ENCODE peak calls at places on chromosomes 16 and 17, in five cellular contexts. N is fibroblast of the aortic adventitia, D is progenitor cell of endocrine pancreas, I is LNCaP clone FGC, M is WTC11. F is an unnamed sample.

GRCh38 chr16:4021070-4021779 is 95.0 kb downstream of the ADCY9 start:
- DNase-seq in N (peak), D (no peak), I (peak), M (no peak), F (no peak)

GRCh38 chr17:75738218-75738802 is 17.1 kb downstream of the ITGB4 start:
- DNase-seq in N (no peak), D (no peak), I (no peak), M (no peak), F (peak)

GRCh38 chr17:82065638-82066303 is at the start of gene DUS1L:
- DNase-seq in N (peak), D (peak), I (no peak), M (peak), F (peak)

GRCh38 chr17:5772720-5773119 is 188.4 kb upstream of the NLRP1 start:
- DNase-seq in N (peak), D (no peak), I (no peak), M (no peak), F (no peak)

GRCh38 chr17:180380-181212 is 854 bp downstream of the DOC2B start:
- DNase-seq in N (no peak), D (no peak), I (no peak), M (no peak), F (no peak)

GRCh38 chr16:30009990-30010816 is 624 bp downstream of the DOC2A start:
- DNase-seq in N (no peak), D (no peak), I (no peak), M (no peak), F (no peak)

GRCh38 chr17:82696916-82697807 is 1.3 kb downstream of the RAB40B start:
- DNase-seq in N (no peak), D (no peak), I (no peak), M (peak), F (peak)

GRCh38 chr17:70905796-70906195 is 736.5 kb downstream of the KCNJ2 start:
- DNase-seq in N (peak), D (no peak), I (no peak), M (no peak), F (no peak)

GRCh38 chr16:15427648-15428239 is 6.6 kb upstream of the BMERB1 start:
- DNase-seq in N (peak), D (no peak), I (peak), M (no peak), F (peak)

GRCh38 chr16:55045329-55046145 is 114.9 kb downstream of the IRX5 start:
- DNase-seq in N (no peak), D (no peak), I (no peak), M (no peak), F (no peak)

GRCh38 chr16:73015612-73016487 is 32.1 kb downstream of the ZFHX3 start:
- DNase-seq in N (no peak), D (no peak), I (peak), M (no peak), F (peak)

GRCh38 chr16:14111713-14112538 is 40.8 kb downstream of the MRTFB start:
- DNase-seq in N (peak), D (no peak), I (no peak), M (no peak), F (no peak)

GRCh38 chr16:19288872-19289799 is 3.6 kb downstream of the CLEC19A start:
- DNase-seq in N (no peak), D (no peak), I (no peak), M (no peak), F (no peak)

GRCh38 chr16:56964243-56965148 is 2.7 kb downstream of the CETP start:
- DNase-seq in N (peak), D (peak), I (peak), M (peak), F (peak)

GRCh38 chr17:27333410-27333980 is 39.6 kb downstream of the WSB1 start:
- DNase-seq in N (no peak), D (no peak), I (no peak), M (no peak), F (no peak)

GRCh38 chr17:49914096-49914490 is 54.9 kb upstream of the DLX4 start:
- DNase-seq in N (no peak), D (no peak), I (no peak), M (no peak), F (no peak)

GRCh38 chr17:19341211-19341631 is 21.3 kb downstream of the B9D1 start:
- DNase-seq in N (no peak), D (no peak), I (no peak), M (peak), F (no peak)

GRCh38 chr16:9139965-9140364 is 48.5 kb downstream of the HAPSTR1 start:
- DNase-seq in N (peak), D (no peak), I (no peak), M (peak), F (peak)

GRCh38 chr16:72324578-72324977 is 152.6 kb upstream of the PMFBP1 start:
- DNase-seq in N (no peak), D (no peak), I (no peak), M (no peak), F (no peak)

GRCh38 chr17:32586666-32587065 is 99.9 kb downstream of the CDK5R1 start:
- DNase-seq in N (no peak), D (no peak), I (no peak), M (no peak), F (no peak)

GRCh38 chr16:8631373-8631772 is 9.9 kb downstream of the METTL22 start:
- DNase-seq in N (no peak), D (no peak), I (no peak), M (no peak), F (no peak)

GRCh38 chr17:27466748-27467375 is 10.6 kb downstream of the KSR1 start:
- DNase-seq in N (no peak), D (no peak), I (no peak), M (no peak), F (peak)

GRCh38 chr16:87252269-87252970 is 64.8 kb downstream of the C16orf95 start:
- DNase-seq in N (peak), D (no peak), I (no peak), M (no peak), F (no peak)

GRCh38 chr16:20806168-20807050 is at the start of the genes ERI2 and REXO5:
- DNase-seq in N (peak), D (peak), I (peak), M (peak), F (peak)

GRCh38 chr16:80862153-80862552 is 57.8 kb upstream of the CDYL2 start:
- DNase-seq in N (no peak), D (no peak), I (no peak), M (no peak), F (no peak)

GRCh38 chr17:3692346-3692745 is 3.6 kb downstream of the P2RX5 start:
- DNase-seq in N (no peak), D (no peak), I (no peak), M (peak), F (no peak)

GRCh38 chr17:62876664-62877411 is 68.7 kb upstream of the MARCHF10 start:
- DNase-seq in N (peak), D (no peak), I (no peak), M (no peak), F (no peak)

GRCh38 chr16:4976079-4976478 is 17.9 kb downstream of the SEC14L5 start:
- DNase-seq in N (no peak), D (no peak), I (no peak), M (no peak), F (peak)

GRCh38 chr16:84844561-84845495 is 25.0 kb downstream of the CRISPLD2 start:
- DNase-seq in N (no peak), D (no peak), I (no peak), M (peak), F (no peak)

GRCh38 chr17:17516315-17516930 is 20.2 kb upstream of the RASD1 start:
- DNase-seq in N (no peak), D (no peak), I (no peak), M (no peak), F (no peak)

GRCh38 chr17:44076716-44077594 is 6.4 kb downstream of the G6PC3 start:
- DNase-seq in N (no peak), D (no peak), I (peak), M (no peak), F (no peak)

GRCh38 chr16:80947708-80948615 is 58.7 kb downstream of the CMC2 start:
- DNase-seq in N (peak), D (no peak), I (no peak), M (no peak), F (no peak)

GRCh38 chr16:2092866-2093265 is 42.8 kb downstream of the PKD1 start:
- DNase-seq in N (no peak), D (no peak), I (no peak), M (no peak), F (no peak)
- TF ChIP-seq CTCF in N (no peak), D (no peak), I (no peak), M (no peak), F (no peak)

GRCh38 chr17:40177275-40177874 is at the start of gene RAPGEFL1:
- DNase-seq in N (peak), D (peak), I (no peak), M (peak), F (peak)

GRCh38 chr17:40178660-40179059 is 1.4 kb downstream of the RAPGEFL1 start:
- DNase-seq in N (no peak), D (no peak), I (no peak), M (no peak), F (no peak)

GRCh38 chr17:40179923-40180659 is 2.8 kb downstream of the RAPGEFL1 start:
- DNase-seq in N (peak), D (no peak), I (no peak), M (no peak), F (no peak)

GRCh38 chr17:40176409-40177110 is 710 bp upstream of the RAPGEFL1 start:
- DNase-seq in N (no peak), D (no peak), I (peak), M (no peak), F (no peak)

GRCh38 chr17:40178021-40178601 is 841 bp downstream of the RAPGEFL1 start:
- DNase-seq in N (no peak), D (peak), I (no peak), M (peak), F (no peak)
- TF ChIP-seq CTCF in N (no peak), D (peak), I (no peak), M (no peak), F (no peak)

GRCh38 chr17:39636587-39636926 is 387 bp upstream of the STARD3 start:
- DNase-seq in N (no peak), D (no peak), I (no peak), M (no peak), F (no peak)
- TF ChIP-seq CTCF in N (no peak), D (no peak), I (no peak), M (no peak), F (no peak)

DNA sequence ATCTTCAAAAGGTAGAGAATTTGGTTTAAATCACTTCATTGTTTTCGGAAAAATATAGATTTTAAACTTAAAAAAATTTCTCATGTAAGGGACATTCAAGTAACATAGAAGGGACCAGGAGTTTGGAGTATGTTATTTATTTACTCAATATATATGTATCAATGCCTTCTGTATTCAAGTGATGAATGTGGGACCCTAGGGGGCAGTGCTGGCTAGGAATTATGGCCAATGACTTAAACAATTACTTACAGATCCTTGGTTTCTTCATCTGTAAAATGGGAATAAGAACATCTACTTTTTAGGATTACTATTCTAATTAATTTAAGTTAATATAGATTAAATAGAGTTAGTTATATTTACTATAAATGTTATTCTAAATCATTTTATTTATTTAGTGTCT is 886.3 kb upstream of the RBFOX1 start:
- DNase-seq in N (no peak), D (no peak), I (peak), M (no peak), F (no peak)
- TF ChIP-seq CTCF in N (no peak), D (no peak), I (peak), M (no peak), F (no peak)

GRCh38 chr16:27268376-27269299 is at the start of gene NSMCE1:
- DNase-seq in N (peak), D (peak), I (peak), M (peak), F (peak)
- TF ChIP-seq CTCF in N (peak), D (no peak), I (no peak), M (no peak), F (no peak)

GRCh38 chr16:28933176-28933575 is 1.4 kb downstream of the CD19 start:
- DNase-seq in N (no peak), D (no peak), I (no peak), M (no peak), F (no peak)
- TF ChIP-seq CTCF in N (no peak), D (no peak), I (no peak), M (no peak), F (no peak)